ENCODE peak calls at places on chromosomes 4 and X, in eight cellular contexts. One of them, this sample, is unnamed.

GRCh38 chrX:16785247-16786138 is 773 bp upstream of the TXLNG start:
- DNase-seq in GM23338: peak
- DNase-seq in naive thymus-derived CD4-positive, alpha-beta T cell: no peak
- DNase-seq in dorsolateral prefrontal cortex: no peak
- DNase-seq in SJSA1: no peak
- DNase-seq in A549: no peak
- DNase-seq in AG04450: no peak
- DNase-seq in psoas muscle: peak
- DNase-seq in this sample: no peak

GRCh38 chrX:130874751-130875150 is 28.3 kb downstream of the ENOX2 start:
- DNase-seq in A549: no peak
- DNase-seq in dorsolateral prefrontal cortex: no peak
- DNase-seq in GM23338: no peak
- DNase-seq in SJSA1: no peak
- DNase-seq in psoas muscle: no peak
- DNase-seq in naive thymus-derived CD4-positive, alpha-beta T cell: no peak
- DNase-seq in AG04450: no peak
- DNase-seq in this sample: no peak

GRCh38 chr4:146299605-146300004 is 85.3 kb downstream of the REELD1 start:
- DNase-seq in SJSA1: no peak
- DNase-seq in A549: no peak
- DNase-seq in AG04450: no peak
- DNase-seq in naive thymus-derived CD4-positive, alpha-beta T cell: no peak
- DNase-seq in GM23338: no peak
- DNase-seq in dorsolateral prefrontal cortex: no peak
- DNase-seq in psoas muscle: no peak
- DNase-seq in this sample: no peak

GRCh38 chr4:123244233-123244632 is 152.4 kb upstream of the SPRY1 start:
- DNase-seq in SJSA1: no peak
- DNase-seq in dorsolateral prefrontal cortex: no peak
- DNase-seq in GM23338: no peak
- DNase-seq in AG04450: no peak
- DNase-seq in psoas muscle: peak
- DNase-seq in naive thymus-derived CD4-positive, alpha-beta T cell: no peak
- DNase-seq in A549: peak
- DNase-seq in this sample: peak

GRCh38 chr4:188452097-188452496 is 312.9 kb downstream of the TRIML1 start:
- DNase-seq in GM23338: peak
- DNase-seq in SJSA1: no peak
- DNase-seq in A549: no peak
- DNase-seq in dorsolateral prefrontal cortex: no peak
- DNase-seq in naive thymus-derived CD4-positive, alpha-beta T cell: no peak
- DNase-seq in psoas muscle: no peak
- DNase-seq in AG04450: no peak
- DNase-seq in this sample: no peak

GRCh38 chrX:37785569-37785968 is 5.7 kb downstream of the CYBB start:
- DNase-seq in GM23338: no peak
- DNase-seq in AG04450: no peak
- DNase-seq in A549: no peak
- DNase-seq in naive thymus-derived CD4-positive, alpha-beta T cell: no peak
- DNase-seq in psoas muscle: no peak
- DNase-seq in dorsolateral prefrontal cortex: no peak
- DNase-seq in SJSA1: no peak
- DNase-seq in this sample: no peak

GRCh38 chrX:40439625-40440532 is 140.9 kb upstream of the ATP6AP2 start:
- DNase-seq in SJSA1: no peak
- DNase-seq in dorsolateral prefrontal cortex: no peak
- DNase-seq in psoas muscle: no peak
- DNase-seq in A549: no peak
- DNase-seq in naive thymus-derived CD4-positive, alpha-beta T cell: no peak
- DNase-seq in AG04450: no peak
- DNase-seq in GM23338: no peak
- DNase-seq in this sample: no peak

GRCh38 chr4:4704267-4704666 is 155.2 kb upstream of the MSX1 start:
- DNase-seq in GM23338: no peak
- DNase-seq in AG04450: no peak
- DNase-seq in A549: no peak
- DNase-seq in dorsolateral prefrontal cortex: no peak
- DNase-seq in psoas muscle: no peak
- DNase-seq in SJSA1: no peak
- DNase-seq in naive thymus-derived CD4-positive, alpha-beta T cell: no peak
- DNase-seq in this sample: no peak

GRCh38 chr4:17512973-17513665 is 1.2 kb upstream of the QDPR start:
- DNase-seq in GM23338: no peak
- DNase-seq in naive thymus-derived CD4-positive, alpha-beta T cell: no peak
- DNase-seq in psoas muscle: no peak
- DNase-seq in SJSA1: no peak
- DNase-seq in dorsolateral prefrontal cortex: no peak
- DNase-seq in AG04450: no peak
- DNase-seq in A549: no peak
- DNase-seq in this sample: peak

GRCh38 chrX:15384304-15384703 is at the start of gene VEGFD:
- DNase-seq in dorsolateral prefrontal cortex: no peak
- DNase-seq in GM23338: peak
- DNase-seq in naive thymus-derived CD4-positive, alpha-beta T cell: no peak
- DNase-seq in psoas muscle: no peak
- DNase-seq in SJSA1: no peak
- DNase-seq in AG04450: peak
- DNase-seq in A549: peak
- DNase-seq in this sample: no peak

GRCh38 chrX:34813618-34814017 is 129.0 kb upstream of the FAM47B start:
- DNase-seq in psoas muscle: no peak
- DNase-seq in A549: no peak
- DNase-seq in GM23338: no peak
- DNase-seq in AG04450: no peak
- DNase-seq in SJSA1: peak
- DNase-seq in naive thymus-derived CD4-positive, alpha-beta T cell: no peak
- DNase-seq in dorsolateral prefrontal cortex: no peak
- DNase-seq in this sample: no peak

GRCh38 chr4:8021796-8022195 is 82.1 kb upstream of the AFAP1 start:
- DNase-seq in psoas muscle: no peak
- DNase-seq in GM23338: no peak
- DNase-seq in AG04450: no peak
- DNase-seq in dorsolateral prefrontal cortex: no peak
- DNase-seq in SJSA1: no peak
- DNase-seq in naive thymus-derived CD4-positive, alpha-beta T cell: no peak
- DNase-seq in A549: peak
- DNase-seq in this sample: no peak

GRCh38 chr4:39067031-39067430 is 5.0 kb downstream of the KLHL5 start:
- DNase-seq in AG04450: no peak
- DNase-seq in GM23338: no peak
- DNase-seq in dorsolateral prefrontal cortex: no peak
- DNase-seq in SJSA1: no peak
- DNase-seq in naive thymus-derived CD4-positive, alpha-beta T cell: no peak
- DNase-seq in psoas muscle: no peak
- DNase-seq in A549: no peak
- DNase-seq in this sample: no peak

GRCh38 chr4:23922535-23923115 is 32.8 kb upstream of the PPARGC1A start:
- DNase-seq in psoas muscle: no peak
- DNase-seq in naive thymus-derived CD4-positive, alpha-beta T cell: no peak
- DNase-seq in SJSA1: peak
- DNase-seq in AG04450: no peak
- DNase-seq in dorsolateral prefrontal cortex: no peak
- DNase-seq in GM23338: no peak
- DNase-seq in A549: no peak
- DNase-seq in this sample: no peak

GRCh38 chr4:123349401-123350190 is 47.0 kb upstream of the SPRY1 start:
- DNase-seq in GM23338: no peak
- DNase-seq in A549: no peak
- DNase-seq in psoas muscle: no peak
- DNase-seq in AG04450: no peak
- DNase-seq in SJSA1: no peak
- DNase-seq in dorsolateral prefrontal cortex: no peak
- DNase-seq in naive thymus-derived CD4-positive, alpha-beta T cell: no peak
- DNase-seq in this sample: no peak

GRCh38 chr4:122635205-122635604 is 14.3 kb upstream of the IL21 start:
- DNase-seq in naive thymus-derived CD4-positive, alpha-beta T cell: no peak
- DNase-seq in GM23338: no peak
- DNase-seq in AG04450: no peak
- DNase-seq in psoas muscle: no peak
- DNase-seq in dorsolateral prefrontal cortex: no peak
- DNase-seq in A549: no peak
- DNase-seq in SJSA1: no peak
- DNase-seq in this sample: no peak

GRCh38 chrX:69165116-69165651 is at the start of gene PJA1:
- DNase-seq in naive thymus-derived CD4-positive, alpha-beta T cell: peak
- DNase-seq in AG04450: no peak
- DNase-seq in psoas muscle: peak
- DNase-seq in GM23338: peak
- DNase-seq in SJSA1: peak
- DNase-seq in A549: peak
- DNase-seq in dorsolateral prefrontal cortex: peak
- DNase-seq in this sample: no peak

DNA sequence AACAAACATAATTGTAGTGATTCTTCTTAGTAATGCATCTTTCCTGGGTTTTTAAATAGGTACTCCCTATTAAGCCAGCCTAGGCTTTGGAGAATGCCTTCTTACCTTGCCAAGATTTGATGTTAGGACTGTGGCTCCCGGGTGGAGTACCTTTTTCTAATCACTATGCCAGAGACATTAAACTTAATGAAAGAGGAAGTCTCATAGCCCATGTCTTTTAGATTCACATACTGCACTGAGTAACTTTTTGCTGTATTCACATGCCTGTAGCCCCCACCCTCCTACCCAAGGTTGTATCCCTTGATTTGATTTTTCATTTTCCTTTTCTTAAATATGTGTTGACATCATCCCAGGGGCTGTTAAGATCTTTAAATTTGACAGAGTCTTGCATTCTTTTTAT is 104.2 kb upstream of the TLR2 start:
- DNase-seq in SJSA1: no peak
- DNase-seq in GM23338: no peak
- DNase-seq in AG04450: no peak
- DNase-seq in naive thymus-derived CD4-positive, alpha-beta T cell: no peak
- DNase-seq in dorsolateral prefrontal cortex: no peak
- DNase-seq in A549: no peak
- DNase-seq in psoas muscle: no peak
- DNase-seq in this sample: no peak
- H3K27ac ChIP-seq in SJSA1: no peak
- H3K27ac ChIP-seq in GM23338: no peak
- H3K27ac ChIP-seq in AG04450: no peak
- H3K27ac ChIP-seq in naive thymus-derived CD4-positive, alpha-beta T cell: no peak
- H3K27ac ChIP-seq in dorsolateral prefrontal cortex: no peak
- H3K27ac ChIP-seq in A549: no peak
- H3K27ac ChIP-seq in psoas muscle: no peak
- H3K27ac ChIP-seq in this sample: no peak

GRCh38 chr4:76208005-76208765 is 5.4 kb downstream of the SCARB2 start:
- DNase-seq in naive thymus-derived CD4-positive, alpha-beta T cell: no peak
- DNase-seq in SJSA1: peak
- DNase-seq in dorsolateral prefrontal cortex: peak
- DNase-seq in psoas muscle: peak
- DNase-seq in A549: peak
- DNase-seq in GM23338: no peak
- DNase-seq in AG04450: peak
- DNase-seq in this sample: peak
- H3K27ac ChIP-seq in naive thymus-derived CD4-positive, alpha-beta T cell: no peak
- H3K27ac ChIP-seq in SJSA1: peak
- H3K27ac ChIP-seq in dorsolateral prefrontal cortex: peak
- H3K27ac ChIP-seq in psoas muscle: peak
- H3K27ac ChIP-seq in A549: peak
- H3K27ac ChIP-seq in GM23338: no peak
- H3K27ac ChIP-seq in AG04450: peak
- H3K27ac ChIP-seq in this sample: peak

DNA sequence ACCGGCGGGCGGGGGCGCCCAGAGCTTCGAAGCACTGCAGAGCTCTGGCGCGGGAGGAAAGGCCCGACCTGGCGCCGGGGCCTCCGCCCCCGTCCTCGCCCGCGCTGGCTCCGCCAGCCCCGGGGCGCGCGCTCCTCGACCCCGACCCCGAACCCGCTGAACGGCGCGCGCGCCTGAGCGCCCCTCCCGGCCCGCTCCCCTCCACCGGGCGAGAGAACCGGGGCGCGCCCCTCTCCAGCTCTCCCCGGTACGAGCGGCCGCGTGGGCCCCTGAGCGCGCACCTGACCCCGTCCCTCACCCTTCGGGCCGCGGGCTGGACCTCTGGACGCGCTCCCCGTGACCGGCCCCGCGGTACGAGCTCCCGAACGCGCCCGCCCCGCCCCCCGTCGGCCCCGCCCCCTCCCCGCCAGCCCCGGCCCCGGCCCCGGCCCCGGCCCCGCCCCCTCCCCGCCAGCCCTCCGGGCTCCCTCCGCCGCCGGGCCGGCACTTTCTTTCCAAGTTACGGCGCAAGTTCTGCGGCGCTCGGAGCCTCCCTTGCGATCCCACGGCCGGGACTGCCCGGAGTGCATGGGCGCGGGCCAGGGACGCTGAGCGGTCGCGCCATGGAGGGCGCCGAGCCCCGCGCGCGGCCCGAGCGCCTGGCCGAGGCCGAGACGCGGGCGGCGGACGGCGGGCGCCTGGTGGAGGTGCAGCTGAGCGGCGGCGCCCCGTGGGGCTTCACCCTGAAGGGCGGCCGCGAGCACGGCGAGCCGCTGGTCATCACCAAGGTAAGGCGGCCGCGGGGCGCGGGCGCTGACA is at the start of gene SHROOM2:
- DNase-seq in dorsolateral prefrontal cortex: no peak
- DNase-seq in psoas muscle: no peak
- DNase-seq in SJSA1: no peak
- DNase-seq in AG04450: no peak
- DNase-seq in GM23338: peak
- DNase-seq in naive thymus-derived CD4-positive, alpha-beta T cell: no peak
- DNase-seq in A549: no peak
- DNase-seq in this sample: no peak
- H3K27ac ChIP-seq in dorsolateral prefrontal cortex: no peak
- H3K27ac ChIP-seq in psoas muscle: no peak
- H3K27ac ChIP-seq in SJSA1: no peak
- H3K27ac ChIP-seq in AG04450: no peak
- H3K27ac ChIP-seq in GM23338: no peak
- H3K27ac ChIP-seq in naive thymus-derived CD4-positive, alpha-beta T cell: no peak
- H3K27ac ChIP-seq in A549: peak
- H3K27ac ChIP-seq in this sample: peak

DNA sequence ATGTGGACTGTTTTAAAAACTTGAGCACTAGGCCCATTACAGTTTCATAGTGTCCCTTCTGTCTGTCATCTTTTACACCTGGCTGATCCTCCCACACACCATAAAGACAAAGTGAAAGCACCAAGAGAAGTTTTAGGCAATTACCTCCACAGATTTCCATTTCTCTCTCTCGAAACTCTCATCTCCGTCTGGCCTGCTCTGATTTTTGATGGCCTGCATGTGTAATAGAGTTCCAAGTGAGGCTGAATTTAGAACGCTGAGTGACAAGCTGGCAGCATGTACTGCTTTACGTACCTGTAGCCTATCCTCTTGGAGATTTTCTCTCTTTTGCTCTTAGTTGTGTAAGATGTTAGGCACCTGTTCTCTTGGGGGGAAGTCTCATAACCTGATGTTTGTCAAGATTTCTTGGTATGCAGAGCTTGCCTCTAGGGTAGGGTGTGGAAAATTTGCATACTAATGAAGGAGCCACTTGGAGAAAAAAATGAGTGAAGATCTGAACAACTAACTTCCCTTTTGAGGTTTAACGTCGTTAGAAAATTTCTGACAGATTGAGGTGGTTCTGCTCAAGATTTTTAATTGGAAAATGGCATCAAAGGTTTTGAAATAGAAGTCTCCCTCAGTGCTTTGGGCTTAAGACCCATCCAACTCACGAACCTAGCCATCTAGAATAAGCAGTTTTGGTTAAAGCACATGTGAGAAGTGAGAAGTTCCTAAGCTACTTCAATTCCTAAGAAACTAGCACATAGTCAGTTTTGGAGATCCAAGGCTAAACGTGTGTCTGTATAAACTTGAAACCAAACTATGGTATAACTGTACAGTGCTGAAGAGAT is 57.6 kb upstream of the RAP1GDS1 start:
- DNase-seq in SJSA1: no peak
- DNase-seq in psoas muscle: no peak
- DNase-seq in A549: no peak
- DNase-seq in GM23338: peak
- DNase-seq in naive thymus-derived CD4-positive, alpha-beta T cell: peak
- DNase-seq in dorsolateral prefrontal cortex: no peak
- DNase-seq in AG04450: no peak
- DNase-seq in this sample: no peak
- H3K27ac ChIP-seq in SJSA1: no peak
- H3K27ac ChIP-seq in psoas muscle: no peak
- H3K27ac ChIP-seq in A549: no peak
- H3K27ac ChIP-seq in GM23338: no peak
- H3K27ac ChIP-seq in naive thymus-derived CD4-positive, alpha-beta T cell: no peak
- H3K27ac ChIP-seq in dorsolateral prefrontal cortex: no peak
- H3K27ac ChIP-seq in AG04450: no peak
- H3K27ac ChIP-seq in this sample: no peak